ENCODE peak calls at places on chromosomes 4 and X, in seven cellular contexts. D is AG08395; A is Kasumi-1; H is stimulated activated CD8-positive, alpha-beta memory T cell treated with anti-CD3 and anti-CD28 coated beads, Interleukin-15, amount 100 ng/mL, for 4 hours; J is RPMI7951; N is activated CD4-positive, CD25-positive, alpha-beta regulatory T cell treated with anti-CD3 and anti-CD28 coated beads, Interleukin-2, amount 50 U/mL, for 72 hours; M is transverse colon. I is an unnamed sample.

GRCh38 chr4:111961806-111962205 is 183.4 kb upstream of the FAM241A start:
- DNase-seq in A (no peak), M (no peak), H (no peak), N (no peak), D (peak), J (peak), I (no peak)

GRCh38 chrX:120781416-120781815 is 94.2 kb downstream of the CT47B1 start:
- DNase-seq in J (no peak), D (no peak), M (no peak), A (no peak), N (no peak), H (no peak), I (peak)

GRCh38 chr4:186144596-186145569 is 40.4 kb downstream of the FAM149A start:
- DNase-seq in D (peak), H (no peak), A (no peak), J (peak), N (no peak), M (peak), I (no peak)

GRCh38 chrX:47351706-47352105 is 18.7 kb upstream of the ZNF157 start:
- DNase-seq in J (peak), D (no peak), N (no peak), M (no peak), A (no peak), H (no peak), I (no peak)

GRCh38 chr4:85445058-85445639 is 29.8 kb upstream of the ARHGAP24 start:
- DNase-seq in N (no peak), H (no peak), D (no peak), J (no peak), A (no peak), M (no peak), I (no peak)

GRCh38 chr4:175176710-175177109 is 258.6 kb downstream of the ADAM29 start:
- DNase-seq in N (no peak), D (no peak), H (no peak), J (no peak), M (no peak), A (no peak), I (no peak)

GRCh38 chrX:281166-281999 is at the start of gene PLCXD1:
- DNase-seq in A (no peak), J (no peak), H (no peak), D (no peak), M (no peak), N (peak), I (no peak)

GRCh38 chrX:19776753-19777152 is 110.6 kb downstream of the SH3KBP1 start:
- DNase-seq in H (no peak), J (no peak), N (no peak), M (no peak), A (no peak), D (no peak), I (no peak)

GRCh38 chr4:88452941-88453340 is 4.0 kb upstream of the HERC5 start:
- DNase-seq in H (no peak), D (no peak), A (no peak), M (no peak), N (no peak), J (no peak), I (no peak)

GRCh38 chrX:23919148-23919547 is 11.3 kb downstream of the CXorf58 start:
- DNase-seq in J (no peak), A (no peak), H (no peak), D (no peak), N (no peak), M (no peak), I (no peak)

GRCh38 chrX:137352101-137352660 is 213.7 kb upstream of the ZIC3 start:
- DNase-seq in H (no peak), D (no peak), M (no peak), A (no peak), J (no peak), N (no peak), I (no peak)

GRCh38 chrX:134520860-134521390 is 61.0 kb downstream of the HPRT1 start:
- DNase-seq in D (peak), J (peak), H (no peak), A (peak), M (peak), N (no peak), I (peak)

GRCh38 chr4:7337196-7338058 is 97.3 kb downstream of the PSAPL1 start:
- DNase-seq in J (no peak), N (no peak), H (no peak), M (no peak), A (no peak), D (no peak), I (no peak)

GRCh38 chr4:37568494-37568893 is 117.7 kb downstream of the RELL1 start:
- DNase-seq in N (no peak), M (peak), A (no peak), D (no peak), H (no peak), J (no peak), I (no peak)

GRCh38 chr4:70356185-70356584 is 4.4 kb upstream of the SMR3A start:
- DNase-seq in H (no peak), D (no peak), A (no peak), M (no peak), N (no peak), J (no peak), I (no peak)

GRCh38 chr4:154732669-154733068 is 11.1 kb upstream of the LRAT start:
- DNase-seq in H (no peak), J (no peak), M (no peak), D (no peak), A (no peak), N (no peak), I (no peak)

GRCh38 chr4:31325300-31325699 is 605.1 kb downstream of the PCDH7 start:
- DNase-seq in J (no peak), M (no peak), A (no peak), D (no peak), H (no peak), N (no peak), I (no peak)

GRCh38 chrX:139196890-139197289 is 333.6 kb upstream of the F9 start:
- DNase-seq in A (no peak), D (no peak), J (no peak), N (no peak), M (no peak), H (no peak), I (no peak)

GRCh38 chr4:82798168-82799005 is at the start of gene SCD5:
- DNase-seq in A (peak), M (peak), H (peak), D (peak), J (peak), N (peak), I (peak)

GRCh38 chr4:88522702-88523324 is 763 bp downstream of the PYURF start:
- DNase-seq in J (peak), A (peak), H (no peak), D (peak), M (peak), N (no peak), I (no peak)

GRCh38 chr4:166312166-166312565 is 439.1 kb downstream of the TLL1 start:
- DNase-seq in A (no peak), N (no peak), D (no peak), M (no peak), J (peak), H (no peak), I (no peak)

GRCh38 chr4:37440519-37440900 is 196.0 kb downstream of the NWD2 start:
- DNase-seq in N (no peak), A (no peak), J (no peak), M (no peak), H (no peak), D (no peak), I (no peak)

GRCh38 chr4:757111-757510 is 51.5 kb downstream of the PCGF3 start:
- DNase-seq in A (no peak), N (no peak), J (no peak), D (no peak), H (no peak), M (no peak), I (no peak)

GRCh38 chrX:49879656-49880277 is 483 bp downstream of the USP27X start:
- DNase-seq in M (no peak), H (no peak), A (no peak), J (peak), N (no peak), D (no peak), I (no peak)

GRCh38 chr4:183617075-183617474 is 41.9 kb downstream of the RWDD4 start:
- DNase-seq in D (no peak), H (no peak), J (no peak), N (no peak), A (no peak), M (no peak), I (no peak)

GRCh38 chr4:80072607-80073361 is at the start of gene ANTXR2:
- DNase-seq in M (peak), A (peak), J (peak), N (peak), D (peak), H (peak), I (peak)

GRCh38 chrX:112968351-112969133 is 127.9 kb upstream of the AMOT start:
- DNase-seq in A (no peak), M (no peak), J (no peak), D (no peak), N (no peak), H (no peak), I (no peak)

GRCh38 chr4:102566426-102566825 is 65.3 kb downstream of the NFKB1 start:
- DNase-seq in H (no peak), J (no peak), N (no peak), M (no peak), D (no peak), A (no peak), I (no peak)

GRCh38 chr4:150178161-150178560 is 99.9 kb downstream of the DCLK2 start:
- DNase-seq in A (no peak), M (no peak), N (no peak), D (peak), H (no peak), J (peak), I (no peak)

GRCh38 chrX:102129473-102129872 is 4.0 kb downstream of the TCEAL2 start:
- DNase-seq in N (no peak), D (peak), A (peak), H (no peak), J (peak), M (no peak), I (no peak)

GRCh38 chr4:116180056-116180690 is 905.2 kb downstream of the TRAM1L1 start:
- DNase-seq in N (no peak), M (no peak), J (peak), D (no peak), A (peak), H (no peak), I (peak)

GRCh38 chrX:136162827-136163427 is 15.6 kb downstream of the FHL1 start:
- DNase-seq in A (peak), H (no peak), J (peak), M (peak), D (peak), N (no peak), I (peak)

GRCh38 chrX:39766882-39767281 is 330.9 kb downstream of the BCOR start:
- DNase-seq in N (no peak), J (peak), D (no peak), A (no peak), M (no peak), H (no peak), I (no peak)

GRCh38 chr4:169151671-169152070 is 119.1 kb downstream of the SH3RF1 start:
- DNase-seq in H (no peak), M (no peak), D (no peak), A (no peak), J (no peak), N (no peak), I (no peak)

GRCh38 chr4:168541608-168541953 is 44.7 kb downstream of the PALLD start:
- DNase-seq in N (no peak), J (peak), D (no peak), M (no peak), A (no peak), H (no peak), I (peak)